ENCODE peak calls at places on chromosomes 1 and 21, in ten cellular contexts. K is NCI-H748 treated with DMSO at 0.1 percent for 48 hours; S is caudate nucleus; R is endothelial cell; O is kidney tubule cell; Q is activated naive CD4-positive, alpha-beta T cell; X is HepG2; E is amniotic stem cell; B is fibroblast of mammary gland; L is dermis blood vessel endothelial cell. J is an unnamed sample.

GRCh38 chr1:117582341-117582902 is 23.4 kb upstream of the TENT5C start:
- DNase-seq in B (no peak), S (no peak), L (no peak), K (no peak), X (no peak), E (no peak), R (no peak), O (no peak), Q (no peak), J (peak)

GRCh38 chr1:9438431-9439073 is 100.7 kb upstream of the SLC25A33 start:
- DNase-seq in R (no peak), X (peak), S (peak), L (peak), K (no peak), E (no peak), O (peak), Q (no peak), B (peak), J (no peak)

GRCh38 chr1:24728982-24729381 is 16.3 kb upstream of the CLIC4 start:
- DNase-seq in S (no peak), O (no peak), E (no peak), R (no peak), Q (no peak), X (no peak), L (no peak), K (no peak), B (no peak), J (no peak)

GRCh38 chr1:91850708-91851107 is 35.2 kb downstream of the TGFBR3 start:
- DNase-seq in X (no peak), B (no peak), R (no peak), L (peak), Q (no peak), S (no peak), O (no peak), E (no peak), K (no peak), J (no peak)

GRCh38 chr1:172041689-172042088 is 200.4 kb downstream of the DNM3 start:
- DNase-seq in S (no peak), E (peak), Q (no peak), L (peak), B (peak), X (no peak), R (no peak), O (no peak), K (no peak), J (no peak)

GRCh38 chr1:66374561-66375111 is 159.3 kb upstream of the SGIP1 start:
- DNase-seq in B (peak), L (peak), R (no peak), E (peak), O (peak), K (no peak), X (no peak), S (no peak), Q (no peak), J (no peak)

GRCh38 chr1:90509225-90510048 is 207.7 kb downstream of the BARHL2 start:
- DNase-seq in E (no peak), O (no peak), S (no peak), L (no peak), X (no peak), Q (no peak), R (no peak), K (no peak), B (no peak), J (no peak)

GRCh38 chr1:238252033-238252802 is 361.5 kb upstream of the ZP4 start:
- DNase-seq in L (peak), E (peak), Q (no peak), X (no peak), B (peak), S (peak), O (peak), K (no peak), R (peak), J (peak)

GRCh38 chr1:47852006-47852686 is 145.0 kb downstream of the TRABD2B start:
- DNase-seq in S (no peak), B (no peak), L (no peak), Q (no peak), R (no peak), X (no peak), K (no peak), O (no peak), E (no peak), J (no peak)

GRCh38 chr21:45249626-45250025 is 38.1 kb downstream of the POFUT2 start:
- DNase-seq in B (no peak), R (no peak), K (no peak), E (no peak), Q (no peak), S (no peak), L (no peak), O (no peak), X (no peak), J (peak)

GRCh38 chr21:42038826-42039425 is 28.8 kb upstream of the ZBTB21 start:
- DNase-seq in B (peak), R (no peak), K (no peak), S (no peak), L (no peak), O (no peak), Q (no peak), X (no peak), E (no peak), J (no peak)

GRCh38 chr21:15065381-15066230 is 806 bp upstream of the NRIP1 start:
- DNase-seq in O (peak), R (peak), Q (peak), E (peak), S (peak), B (peak), K (peak), L (peak), X (peak), J (peak)

GRCh38 chr1:210746024-210746423 is 387.9 kb downstream of the KCNH1 start:
- DNase-seq in B (no peak), L (no peak), S (no peak), O (no peak), R (no peak), K (no peak), E (no peak), X (no peak), Q (no peak), J (no peak)

GRCh38 chr1:57192256-57192655 is 226.4 kb upstream of the C8B start:
- DNase-seq in X (no peak), K (no peak), O (peak), B (no peak), R (no peak), L (no peak), S (no peak), Q (no peak), E (no peak), J (no peak)

GRCh38 chr1:245843101-245843500 is 664.0 kb downstream of the SMYD3 start:
- DNase-seq in K (no peak), R (no peak), S (no peak), B (no peak), X (no peak), L (no peak), E (no peak), Q (no peak), O (no peak), J (no peak)

GRCh38 chr21:26844258-26845065 is 747 bp downstream of the ADAMTS1 start:
- DNase-seq in X (no peak), Q (no peak), O (peak), R (peak), B (no peak), S (peak), L (peak), E (no peak), K (no peak), J (no peak)

GRCh38 chr1:27348861-27349783 is 7.3 kb downstream of the SYTL1 start:
- DNase-seq in E (no peak), L (peak), K (peak), Q (no peak), S (no peak), R (peak), O (peak), B (no peak), X (no peak), J (peak)

GRCh38 chr1:70874063-70874462 is 173.6 kb downstream of the PTGER3 start:
- DNase-seq in X (no peak), R (no peak), L (no peak), O (no peak), K (no peak), S (no peak), B (no peak), Q (no peak), E (no peak), J (no peak)

GRCh38 chr1:6082430-6082971 is 36.8 kb downstream of the KCNAB2 start:
- DNase-seq in R (peak), E (no peak), S (no peak), L (peak), K (no peak), X (peak), O (peak), Q (no peak), B (peak), J (no peak)

GRCh38 chr21:46418265-46418946 is 40.3 kb upstream of the DIP2A start:
- DNase-seq in K (no peak), B (no peak), O (no peak), Q (no peak), R (no peak), S (no peak), L (no peak), X (no peak), E (no peak), J (no peak)

GRCh38 chr1:246567258-246568235 is 1.3 kb downstream of the CNST start:
- DNase-seq in K (no peak), R (no peak), X (peak), S (no peak), Q (no peak), B (peak), O (peak), E (peak), L (peak), J (no peak)

GRCh38 chr1:55751776-55752175 is 536.6 kb upstream of the USP24 start:
- DNase-seq in L (no peak), K (no peak), B (peak), O (no peak), E (no peak), X (no peak), R (no peak), S (no peak), Q (no peak), J (no peak)

GRCh38 chr1:41100170-41100569 is 78.6 kb upstream of the SLFNL1 start:
- DNase-seq in K (no peak), Q (no peak), X (no peak), B (no peak), S (no peak), L (no peak), R (no peak), E (no peak), O (no peak), J (no peak)

GRCh38 chr1:27787895-27788294 is 14.9 kb downstream of the STX12 start:
- DNase-seq in O (no peak), L (peak), K (no peak), S (no peak), Q (no peak), X (no peak), B (peak), R (no peak), E (no peak), J (no peak)

GRCh38 chr1:238451006-238451405 is 560.3 kb upstream of the ZP4 start:
- DNase-seq in L (no peak), S (no peak), X (no peak), R (no peak), E (no peak), B (no peak), O (no peak), Q (no peak), K (no peak), J (no peak)

GRCh38 chr1:18950415-18951026 is 6.0 kb downstream of the IFFO2 start:
- DNase-seq in K (no peak), X (no peak), Q (no peak), R (no peak), S (no peak), L (peak), E (no peak), B (no peak), O (no peak), J (no peak)

GRCh38 chr1:198969981-198970380 is 331.1 kb downstream of the PTPRC start:
- DNase-seq in S (no peak), X (no peak), E (no peak), O (no peak), R (no peak), K (no peak), B (no peak), L (no peak), Q (no peak), J (no peak)

GRCh38 chr1:13700521-13701273 is 709 bp downstream of the PRDM2 start:
- DNase-seq in R (peak), X (no peak), B (peak), E (no peak), O (peak), Q (no peak), L (peak), K (no peak), S (peak), J (peak)

GRCh38 chr1:11649624-11650330 is 4.5 kb downstream of the FBXO2 start:
- DNase-seq in L (no peak), K (no peak), R (no peak), O (no peak), S (peak), X (no peak), B (no peak), Q (no peak), E (no peak), J (no peak)

GRCh38 chr1:50471967-50472366 is 48.7 kb upstream of the DMRTA2 start:
- DNase-seq in Q (no peak), B (no peak), O (no peak), X (no peak), R (no peak), E (no peak), S (no peak), L (no peak), K (no peak), J (no peak)

GRCh38 chr1:179082308-179083030 is 599 bp downstream of the TOR3A start:
- DNase-seq in R (peak), S (peak), K (no peak), Q (no peak), B (no peak), O (peak), X (peak), E (no peak), L (peak), J (peak)

GRCh38 chr1:116219651-116220434 is 108.6 kb downstream of the MAB21L3 start:
- DNase-seq in R (no peak), B (no peak), E (no peak), X (no peak), L (no peak), K (no peak), S (no peak), O (no peak), Q (no peak), J (no peak)

GRCh38 chr21:46021978-46022544 is 40.5 kb downstream of the COL6A1 start:
- DNase-seq in S (no peak), Q (no peak), E (no peak), B (no peak), X (no peak), O (no peak), R (no peak), L (no peak), K (no peak), J (no peak)

GRCh38 chr1:113012149-113012548 is 56.2 kb upstream of the SLC16A1 start:
- DNase-seq in K (no peak), O (no peak), L (no peak), S (no peak), X (no peak), R (no peak), E (no peak), Q (no peak), B (no peak), J (no peak)

GRCh38 chr1:106037526-106037925 is 1018.9 kb upstream of the PRMT6 start:
- DNase-seq in O (no peak), K (no peak), L (no peak), S (no peak), Q (no peak), R (no peak), B (no peak), X (no peak), E (no peak), J (no peak)

GRCh38 chr1:19484338-19484792 is 974 bp downstream of the CAPZB start:
- DNase-seq in K (no peak), O (no peak), B (no peak), L (no peak), E (no peak), X (no peak), Q (no peak), S (no peak), R (peak), J (no peak)